ENCODE peak calls at places on chromosome 11, in five cellular contexts. E is transverse colon, G is IMR-90, Z is lower leg skin, X is adrenal gland. F is an unnamed sample.

GRCh38 chr11:123351375-123351774 is 78.7 kb upstream of the GRAMD1B start:
- DNase-seq in G (no peak), X (no peak), E (no peak), Z (no peak), F (no peak)

GRCh38 chr11:135027461-135027860 is 615.4 kb upstream of the B3GAT1 start:
- DNase-seq in E (peak), X (peak), Z (no peak), G (peak), F (no peak)

GRCh38 chr11:133530501-133530835 is 1.8 kb downstream of the OPCML start:
- DNase-seq in X (no peak), Z (no peak), E (no peak), G (no peak), F (no peak)

GRCh38 chr11:7977251-7977917 is 9.8 kb upstream of the EIF3F start:
- DNase-seq in Z (no peak), X (no peak), E (no peak), G (peak), F (no peak)

GRCh38 chr11:117703209-117703608 is 93.8 kb downstream of the DSCAML1 start:
- DNase-seq in X (no peak), Z (no peak), E (no peak), G (no peak), F (no peak)

GRCh38 chr11:85483861-85484260 is 143.3 kb downstream of the DLG2 start:
- DNase-seq in G (peak), E (no peak), Z (no peak), X (no peak), F (no peak)

GRCh38 chr11:12860827-12861226 is 148.3 kb upstream of the RASSF10 start:
- DNase-seq in X (no peak), E (no peak), G (no peak), Z (no peak), F (no peak)

GRCh38 chr11:76670475-76671235 is at the start of gene LRRC32:
- DNase-seq in X (peak), G (no peak), Z (no peak), E (peak), F (peak)

GRCh38 chr11:12693075-12693473 is 18.9 kb downstream of the TEAD1 start:
- DNase-seq in E (no peak), G (no peak), X (no peak), Z (no peak), F (no peak)

GRCh38 chr11:64799925-64800632 is 2.9 kb downstream of the MAP4K2 start:
- DNase-seq in Z (no peak), E (no peak), G (no peak), X (no peak), F (no peak)

GRCh38 chr11:104907521-104908185 is 9.4 kb upstream of the CASP12 start:
- DNase-seq in E (no peak), Z (no peak), G (peak), X (no peak), F (no peak)

GRCh38 chr11:122850076-122850631 is 11.9 kb downstream of the CRTAM start:
- DNase-seq in E (no peak), G (peak), Z (no peak), X (no peak), F (no peak)

GRCh38 chr11:118009821-118010737 is 23.9 kb downstream of the IL10RA start:
- DNase-seq in Z (no peak), X (no peak), G (no peak), E (no peak), F (no peak)

GRCh38 chr11:119167933-119168332 is 592 bp upstream of the NLRX1 start:
- DNase-seq in X (no peak), Z (peak), E (peak), G (no peak), F (no peak)

GRCh38 chr11:43664295-43664694 is 16.2 kb upstream of the HSD17B12 start:
- DNase-seq in Z (no peak), E (no peak), G (no peak), X (no peak), F (no peak)

GRCh38 chr11:118612378-118612777 is 5.0 kb downstream of the PHLDB1 start:
- DNase-seq in X (peak), G (peak), Z (no peak), E (no peak), F (peak)

GRCh38 chr11:75406338-75406777 is 7.0 kb downstream of the RPS3 start:
- DNase-seq in X (no peak), Z (no peak), E (no peak), G (peak), F (no peak)

GRCh38 chr11:47440054-47440476 is 8.9 kb downstream of the RAPSN start:
- DNase-seq in G (no peak), E (no peak), X (no peak), Z (no peak), F (no peak)

GRCh38 chr11:111019931-111020381 is 225.6 kb upstream of the POU2AF2 start:
- DNase-seq in X (no peak), E (no peak), Z (no peak), G (peak), F (no peak)

GRCh38 chr11:38345286-38345685 is 1747.2 kb upstream of the RAG2 start:
- DNase-seq in Z (no peak), E (no peak), G (no peak), X (no peak), F (no peak)

GRCh38 chr11:70568504-70569172 is 170.3 kb downstream of the CTTN start:
- DNase-seq in G (peak), X (peak), E (peak), Z (no peak), F (peak)

GRCh38 chr11:122189259-122189658 is 73.2 kb upstream of the BLID start:
- DNase-seq in X (peak), Z (peak), G (peak), E (no peak), F (no peak)

GRCh38 chr11:67437082-67437821 is at the start of gene PTPRCAP:
- DNase-seq in E (peak), G (no peak), Z (no peak), X (no peak), F (peak)

GRCh38 chr11:69637956-69638871 is 2.7 kb upstream of the CCND1 start:
- DNase-seq in G (peak), Z (no peak), X (peak), E (peak), F (no peak)

GRCh38 chr11:117459121-117459978 is 131.7 kb downstream of the CEP164 start:
- DNase-seq in X (no peak), E (no peak), G (no peak), Z (no peak), F (no peak)

GRCh38 chr11:120136356-120136755 is 1.6 kb downstream of the TRIM29 start:
- DNase-seq in Z (no peak), G (no peak), X (no peak), E (peak), F (no peak)

GRCh38 chr11:126072141-126072741 is 9.6 kb upstream of the CDON start:
- DNase-seq in E (no peak), X (no peak), Z (no peak), G (no peak), F (no peak)

GRCh38 chr11:116294630-116295029 is 478.2 kb downstream of the BUD13 start:
- DNase-seq in X (no peak), G (peak), Z (no peak), E (no peak), F (no peak)
- H3K4me3 ChIP-seq in X (no peak), G (no peak), Z (no peak), E (no peak), F (no peak)

GRCh38 chr11:11621881-11622706 is at the start of gene GALNT18:
- DNase-seq in X (peak), G (peak), E (peak), Z (peak), F (peak)
- TF ChIP-seq POLR2A in X (peak), G (peak), E (peak), Z (no peak), F (peak)

GRCh38 chr11:11010624-11011127 is 152.8 kb upstream of the ZBED5 start:
- DNase-seq in G (peak), X (peak), Z (peak), E (peak), F (peak)
- TF ChIP-seq CTCF in G (no peak), X (no peak), Z (no peak), E (peak), F (peak)

DNA sequence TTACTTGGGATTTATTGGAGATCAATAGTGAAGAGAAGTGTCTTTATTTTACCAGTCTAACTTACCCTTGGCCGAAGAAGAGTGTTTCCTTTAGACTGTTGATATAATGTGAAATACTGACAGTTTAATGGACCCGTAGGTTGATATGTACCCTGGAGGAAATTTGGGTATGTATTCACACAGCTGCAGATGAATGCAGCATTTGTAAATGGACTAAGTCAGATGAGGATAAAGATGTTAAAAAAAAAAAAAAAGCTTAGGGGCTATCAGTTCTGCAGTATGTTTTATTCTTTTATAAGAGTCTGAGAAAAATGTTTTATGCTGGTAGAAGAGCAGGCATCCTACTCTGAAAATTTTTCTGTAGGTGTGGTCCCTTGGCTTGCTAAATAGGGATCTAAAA is 2.7 kb downstream of the REXO2 start:
- DNase-seq in Z (no peak), X (no peak), E (no peak), G (no peak), F (no peak)
- H3K4me3 ChIP-seq in Z (no peak), X (no peak), E (no peak), G (no peak), F (no peak)

F was measured in upper lobe of left lung.